ENCODE peak calls at places on chromosomes 6 and 20, in six cellular contexts. H is esophagus muscularis mucosa, X is stomach, V is breast epithelium, E is HCT116, N is HL-60. G is an unnamed sample.

GRCh38 chr6:37218061-37218460 is 39.5 kb upstream of the TBC1D22B start:
- DNase-seq in H (no peak), X (no peak), N (no peak), V (no peak), E (no peak), G (no peak)

GRCh38 chr20:31840906-31841816 is 4.2 kb downstream of the FOXS1 start:
- DNase-seq in X (no peak), N (no peak), E (no peak), H (no peak), V (no peak), G (no peak)

GRCh38 chr6:169164451-169164850 is 89.2 kb downstream of the THBS2 start:
- DNase-seq in H (no peak), V (peak; percentile 3), X (peak; percentile 23), E (no peak), N (no peak), G (no peak)

GRCh38 chr6:42269553-42269952 is 51.9 kb upstream of the MRPS10 start:
- DNase-seq in X (peak; percentile 31), H (no peak), V (no peak), E (no peak), N (no peak), G (peak; percentile 77)

GRCh38 chr6:4637691-4638433 is 138.3 kb upstream of the CDYL start:
- DNase-seq in E (peak; percentile 16), V (no peak), H (peak; percentile 57), X (no peak), N (no peak), G (no peak)

GRCh38 chr20:57619053-57619831 is 984 bp downstream of the ZBP1 start:
- DNase-seq in V (no peak), X (peak; percentile 60), H (no peak), E (no peak), N (peak; percentile 13), G (no peak)

GRCh38 chr6:13239530-13240455 is 88.5 kb downstream of the TBC1D7 start:
- DNase-seq in E (no peak), V (no peak), X (no peak), N (no peak), H (no peak), G (no peak)

GRCh38 chr20:63440366-63440955 is 32.0 kb downstream of the KCNQ2 start:
- DNase-seq in N (no peak), V (no peak), H (no peak), X (no peak), E (no peak), G (no peak)

GRCh38 chr20:14720251-14720650 is 382.8 kb upstream of the FLRT3 start:
- DNase-seq in X (no peak), V (no peak), H (no peak), E (no peak), N (no peak), G (no peak)

GRCh38 chr6:149057464-149057840 is 260.1 kb upstream of the TAB2 start:
- DNase-seq in X (no peak), E (no peak), N (no peak), H (no peak), V (no peak), G (no peak)

GRCh38 chr6:41200296-41200900 is 551 bp downstream of the TREML2 start:
- DNase-seq in H (peak; percentile 91), V (no peak), X (peak; percentile 34), N (peak; percentile 98), E (no peak), G (no peak)

GRCh38 chr6:5287205-5287965 is 26.1 kb downstream of the FARS2 start:
- DNase-seq in X (no peak), H (no peak), V (no peak), N (no peak), E (no peak), G (no peak)

GRCh38 chr6:167735498-167736201 is 91.1 kb upstream of the AFDN start:
- DNase-seq in N (no peak), E (no peak), V (no peak), X (peak; percentile 17), H (no peak), G (no peak)

GRCh38 chr6:31158863-31159855 is 770 bp downstream of the TCF19 start:
- DNase-seq in H (no peak), E (no peak), N (peak; percentile 17), X (no peak), V (no peak), G (no peak)

GRCh38 chr6:4607026-4607704 is 169.0 kb upstream of the CDYL start:
- DNase-seq in V (peak; percentile 48), H (no peak), X (no peak), N (no peak), E (peak; percentile 53), G (no peak)

DNA sequence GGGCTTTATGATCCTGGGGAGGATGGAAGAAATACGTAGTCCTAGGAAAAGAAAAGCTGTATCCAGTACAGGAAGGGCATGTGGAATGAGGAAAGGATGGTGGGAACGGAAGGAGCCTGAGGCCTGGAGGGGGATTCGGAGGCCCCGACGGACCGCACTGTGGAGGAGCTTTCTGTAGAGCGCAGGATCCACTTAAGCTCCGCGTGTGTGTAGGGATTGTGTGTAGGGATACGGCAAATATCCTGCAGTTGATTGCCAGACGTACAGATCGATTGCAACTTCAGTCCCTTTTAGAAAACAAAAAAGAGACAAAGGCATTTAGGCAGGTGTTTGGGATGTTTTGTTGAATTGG is 32.6 kb upstream of the JAG1 start:
- DNase-seq in N (no peak), X (no peak), H (no peak), V (no peak), E (no peak), G (no peak)
- TF ChIP-seq POLR2AphosphoS5 in N (no peak), X (no peak), H (no peak), V (no peak), E (no peak), G (no peak)

GRCh38 chr6:140283197-140283596 is 908.7 kb upstream of the CITED2 start:
- DNase-seq in E (no peak), X (no peak), V (no peak), N (no peak), H (no peak), G (no peak)

GRCh38 chr6:140285998-140286690 is 911.7 kb upstream of the CITED2 start:
- DNase-seq in E (no peak), N (no peak), V (no peak), H (no peak), X (no peak), G (no peak)

GRCh38 chr6:140285471-140285870 is 911.0 kb upstream of the CITED2 start:
- DNase-seq in H (no peak), E (no peak), N (no peak), X (no peak), V (no peak), G (no peak)

GRCh38 chr6:140281794-140282193 is 907.3 kb upstream of the CITED2 start:
- DNase-seq in E (no peak), N (no peak), X (no peak), H (no peak), V (no peak), G (no peak)

GRCh38 chr6:140284871-140285270 is 910.4 kb upstream of the CITED2 start:
- DNase-seq in H (no peak), V (no peak), N (no peak), E (no peak), X (no peak), G (no peak)
- TF ChIP-seq POLR2AphosphoS5 in H (no peak), V (no peak), N (no peak), E (no peak), X (no peak), G (no peak)

GRCh38 chr6:6604566-6604965 is 16.0 kb downstream of the LY86 start:
- DNase-seq in N (no peak), H (no peak), V (no peak), E (no peak), X (no peak), G (no peak)
- TF ChIP-seq POLR2AphosphoS5 in N (no peak), H (no peak), V (no peak), E (no peak), X (no peak), G (no peak)

GRCh38 chr6:108710046-108710445 is 138.2 kb upstream of the ARMC2 start:
- DNase-seq in V (no peak), H (no peak), N (no peak), X (peak; percentile 53), E (no peak), G (no peak)
- TF ChIP-seq POLR2AphosphoS5 in V (no peak), H (no peak), N (no peak), X (no peak), E (no peak), G (no peak)

DNA sequence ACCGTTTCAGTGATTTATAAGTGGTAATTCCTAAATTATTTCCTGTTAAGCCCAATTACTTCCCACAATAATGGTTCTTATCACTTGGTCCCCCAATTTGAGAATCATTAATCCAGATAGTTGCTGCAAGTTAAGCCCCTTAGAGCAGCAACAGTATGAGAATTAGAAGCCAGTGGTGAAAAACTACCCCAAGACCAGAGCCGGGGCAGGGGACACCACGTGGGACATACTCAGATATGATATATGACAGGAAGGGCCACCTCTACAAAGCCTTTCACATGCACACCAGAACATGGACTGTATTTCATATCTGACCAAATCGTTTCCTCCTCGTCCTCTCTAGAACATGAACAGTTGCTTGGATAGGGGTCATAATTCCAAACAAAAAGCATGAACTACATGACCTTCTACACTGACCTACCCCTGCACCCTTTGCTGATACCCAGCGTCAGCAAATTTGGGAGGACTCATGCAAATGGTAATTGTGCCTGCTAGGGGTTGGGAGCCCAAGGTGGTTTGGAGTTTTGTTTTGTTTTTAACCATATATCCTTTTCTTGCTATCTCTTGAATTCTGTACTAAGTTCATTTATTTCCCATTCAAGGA is 3.9 kb downstream of the JAG1 start:
- DNase-seq in E (no peak), N (no peak), H (no peak), V (no peak), X (no peak), G (no peak)
- TF ChIP-seq POLR2AphosphoS5 in E (no peak), N (no peak), H (no peak), V (no peak), X (no peak), G (no peak)

G was measured in GM12892.